ENCODE peak calls at places on chromosome 13, in seven cellular contexts. A, J, Q, N, V, P and Z are unnamed samples.

GRCh38 chr13:26502826-26503225 is 54.7 kb upstream of the WASF3 start:
- DNase-seq in P (no peak), J (peak), A (peak), N (peak), Q (no peak), V (peak), Z (no peak)

GRCh38 chr13:59343993-59344780 is 819.5 kb downstream of the DIAPH3 start:
- DNase-seq in J (no peak), Q (no peak), N (no peak), A (no peak), V (no peak), P (no peak), Z (no peak)

GRCh38 chr13:29513002-29513980 is 82.2 kb downstream of the SLC7A1 start:
- DNase-seq in Q (no peak), A (no peak), P (no peak), J (no peak), V (no peak), N (no peak), Z (no peak)

GRCh38 chr13:94558721-94559120 is 37.2 kb downstream of the TGDS start:
- DNase-seq in P (no peak), V (no peak), N (peak), A (no peak), J (peak), Q (no peak), Z (no peak)

GRCh38 chr13:43180036-43180660 is 156.8 kb downstream of the DNAJC15 start:
- DNase-seq in A (no peak), J (no peak), P (no peak), V (no peak), N (no peak), Q (no peak), Z (no peak)

GRCh38 chr13:32264407-32264806 is 50.8 kb downstream of the ZAR1L start:
- DNase-seq in V (peak), P (no peak), A (no peak), J (peak), N (peak), Q (no peak), Z (no peak)

GRCh38 chr13:104750377-104750776 is 1684.2 kb upstream of the SLC10A2 start:
- DNase-seq in Q (no peak), N (peak), P (no peak), A (no peak), J (peak), V (peak), Z (peak)

GRCh38 chr13:97266734-97267417 is 44.7 kb downstream of the MBNL2 start:
- DNase-seq in N (peak), V (peak), J (peak), P (no peak), Q (no peak), A (no peak), Z (no peak)

GRCh38 chr13:101941095-101941777 is 460.6 kb downstream of the FGF14 start:
- DNase-seq in Q (no peak), J (peak), V (peak), P (no peak), N (no peak), A (no peak), Z (no peak)

GRCh38 chr13:96025283-96025682 is 27.9 kb downstream of the UGGT2 start:
- DNase-seq in N (no peak), P (no peak), V (peak), Q (no peak), A (no peak), J (no peak), Z (no peak)

GRCh38 chr13:97018029-97018819 is 23.9 kb upstream of the OXGR1 start:
- DNase-seq in A (peak), V (peak), Q (peak), N (peak), J (peak), P (peak), Z (no peak)

GRCh38 chr13:45564108-45564507 is 51.4 kb downstream of the ERICH6B start:
- DNase-seq in J (peak), A (peak), N (peak), P (no peak), V (peak), Q (no peak), Z (peak)

GRCh38 chr13:26760835-26761582 is 423 bp upstream of the GPR12 start:
- DNase-seq in A (no peak), N (no peak), P (no peak), J (peak), Q (no peak), V (no peak), Z (no peak)

GRCh38 chr13:41909524-41909923 is 51.4 kb downstream of the VWA8 start:
- DNase-seq in Q (no peak), J (peak), N (peak), P (no peak), V (no peak), A (no peak), Z (no peak)

GRCh38 chr13:110269509-110270185 is 37.3 kb downstream of the COL4A1 start:
- DNase-seq in P (no peak), N (no peak), V (no peak), A (no peak), J (no peak), Q (no peak), Z (no peak)

GRCh38 chr13:39130298-39130697 is 92.0 kb downstream of the NHLRC3 start:
- DNase-seq in A (no peak), Q (no peak), J (no peak), N (no peak), V (no peak), P (no peak), Z (no peak)

GRCh38 chr13:25179810-25180437 is 7.8 kb upstream of the AMER2 start:
- DNase-seq in Q (no peak), A (no peak), P (no peak), N (no peak), J (no peak), V (no peak), Z (no peak)

GRCh38 chr13:73440296-73440895 is 381.6 kb downstream of the KLF5 start:
- DNase-seq in J (no peak), Q (no peak), P (no peak), A (no peak), N (no peak), V (peak), Z (no peak)

DNA sequence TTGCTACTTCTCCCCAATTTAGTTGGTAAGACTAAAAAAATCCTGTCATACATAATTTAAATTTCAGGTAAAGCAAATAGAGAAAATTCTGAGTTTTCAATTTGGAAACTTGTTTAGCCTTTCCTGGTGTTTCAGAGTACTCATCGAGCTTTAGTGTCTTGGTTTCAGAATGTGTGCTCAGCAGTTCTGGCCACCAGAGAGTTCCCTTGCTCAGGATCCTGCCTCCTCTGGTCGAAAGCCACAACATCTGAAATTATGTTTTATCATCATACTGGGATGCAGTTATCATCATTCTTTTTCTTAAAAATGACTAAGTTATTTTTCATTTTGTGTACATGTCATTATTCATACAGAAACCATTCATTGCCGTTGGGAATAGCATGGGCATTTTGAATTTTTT is 263.2 kb upstream of the SPRY2 start:
- DNase-seq in Q (no peak), J (no peak), N (no peak), P (no peak), A (no peak), V (peak), Z (no peak)
- TF ChIP-seq CTCF in Q (no peak), J (no peak), N (no peak), P (no peak), A (no peak), V (peak), Z (no peak)

GRCh38 chr13:30700364-30700763 is 35.0 kb upstream of the ALOX5AP start:
- DNase-seq in Q (no peak), J (no peak), V (no peak), N (no peak), A (no peak), P (no peak), Z (no peak)

GRCh38 chr13:30697177-30697953 is 38.0 kb upstream of the ALOX5AP start:
- DNase-seq in A (no peak), Q (no peak), P (no peak), J (no peak), V (no peak), N (no peak), Z (no peak)

GRCh38 chr13:30696278-30697176 is 38.8 kb upstream of the ALOX5AP start:
- DNase-seq in N (no peak), A (no peak), Q (no peak), V (no peak), P (no peak), J (peak), Z (no peak)

GRCh38 chr13:30698488-30699005 is 36.8 kb upstream of the ALOX5AP start:
- DNase-seq in P (no peak), N (no peak), Q (no peak), J (no peak), A (no peak), V (no peak), Z (no peak)

DNA sequence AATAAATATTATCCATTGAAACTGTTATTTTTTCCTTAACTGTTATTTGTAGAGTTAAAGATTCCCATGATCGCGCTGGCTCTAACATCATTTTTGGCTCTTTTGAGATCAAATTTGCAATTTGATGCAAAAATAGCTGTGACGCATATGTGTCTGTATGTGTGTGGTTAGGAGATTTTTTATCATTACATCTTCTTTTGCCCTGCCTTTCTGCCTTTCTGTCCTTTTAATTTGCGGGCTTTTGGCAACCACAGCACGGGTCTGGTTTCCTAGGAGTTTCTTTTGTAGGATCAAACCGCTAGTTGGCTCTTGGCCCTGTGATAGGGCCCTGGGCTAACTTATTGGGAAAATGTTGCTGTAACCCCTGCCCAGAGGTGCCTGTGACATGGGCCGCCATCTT is 37.3 kb upstream of the ALOX5AP start:
- DNase-seq in Q (no peak), N (peak), J (peak), A (no peak), V (peak), P (no peak), Z (no peak)
- TF ChIP-seq CTCF in Q (no peak), N (no peak), J (no peak), A (no peak), V (no peak), P (no peak), Z (no peak)

GRCh38 chr13:79637086-79637763 is 156.3 kb downstream of the NDFIP2 start:
- DNase-seq in N (peak), P (no peak), V (peak), A (no peak), Q (no peak), J (peak), Z (no peak)

GRCh38 chr13:79628463-79628862 is 147.5 kb downstream of the NDFIP2 start:
- DNase-seq in V (no peak), P (no peak), Q (no peak), A (no peak), J (no peak), N (no peak), Z (no peak)

GRCh38 chr13:79625517-79625916 is 144.6 kb downstream of the NDFIP2 start:
- DNase-seq in P (no peak), N (no peak), A (no peak), Q (no peak), V (no peak), J (no peak), Z (no peak)

GRCh38 chr13:79626924-79627323 is 146.0 kb downstream of the NDFIP2 start:
- DNase-seq in A (no peak), V (no peak), N (peak), P (no peak), J (peak), Q (no peak), Z (no peak)

DNA sequence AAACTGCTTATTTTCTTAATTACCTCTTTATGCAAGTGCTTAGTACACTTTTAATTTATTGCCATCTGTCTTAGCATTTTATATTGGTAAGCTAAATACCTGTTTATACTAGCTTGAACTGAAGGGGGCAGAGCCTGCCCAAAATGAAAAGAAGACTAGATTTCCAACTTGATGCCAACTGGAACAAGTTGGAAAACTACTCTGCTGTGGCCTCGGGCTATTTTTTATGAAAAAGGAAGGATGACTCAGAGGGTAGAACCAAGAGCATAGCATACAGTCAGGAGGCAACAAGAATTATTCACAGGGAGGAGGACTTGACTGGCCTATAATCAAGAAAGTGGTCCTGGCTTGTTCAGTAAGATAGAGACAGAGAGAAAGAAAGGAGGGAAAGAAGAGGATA is 150.3 kb downstream of the NDFIP2 start:
- DNase-seq in V (peak), J (peak), Q (no peak), N (peak), P (no peak), A (peak), Z (peak)
- TF ChIP-seq CTCF in V (peak), J (peak), Q (no peak), N (peak), P (no peak), A (peak), Z (no peak)

GRCh38 chr13:50170447-50171037 is 155.3 kb downstream of the KCNRG start:
- DNase-seq in Q (no peak), N (no peak), A (no peak), V (peak), P (no peak), J (no peak), Z (no peak)

GRCh38 chr13:50168803-50169202 is 153.6 kb downstream of the KCNRG start:
- DNase-seq in Q (no peak), N (no peak), P (no peak), V (no peak), A (no peak), J (no peak), Z (no peak)

GRCh38 chr13:50167967-50168366 is 152.7 kb downstream of the KCNRG start:
- DNase-seq in A (no peak), N (no peak), J (no peak), Q (no peak), V (no peak), P (no peak), Z (no peak)

GRCh38 chr13:50171585-50172282 is 156.5 kb downstream of the KCNRG start:
- DNase-seq in A (no peak), P (no peak), J (peak), N (peak), V (no peak), Q (no peak), Z (no peak)

GRCh38 chr13:50167224-50167947 is 152.1 kb downstream of the KCNRG start:
- DNase-seq in J (peak), V (no peak), P (peak), A (no peak), Q (no peak), N (no peak), Z (no peak)
- TF ChIP-seq CTCF in J (no peak), V (no peak), P (peak), A (no peak), Q (no peak), N (no peak), Z (no peak)

GRCh38 chr13:98348476-98348875 is 171.4 kb upstream of the RNF113B start:
- DNase-seq in Q (no peak), A (no peak), P (no peak), N (no peak), J (no peak), V (no peak), Z (no peak)

GRCh38 chr13:98352226-98352625 is 175.2 kb upstream of the RNF113B start:
- DNase-seq in A (no peak), N (no peak), Q (no peak), J (no peak), P (no peak), V (no peak), Z (no peak)

GRCh38 chr13:98351636-98352035 is 174.6 kb upstream of the RNF113B start:
- DNase-seq in Q (no peak), J (no peak), V (no peak), P (no peak), N (no peak), A (no peak), Z (no peak)

GRCh38 chr13:98350746-98351330 is 173.8 kb upstream of the RNF113B start:
- DNase-seq in N (no peak), Q (no peak), P (no peak), A (no peak), J (no peak), V (no peak), Z (no peak)

GRCh38 chr13:98349731-98350305 is 172.7 kb upstream of the RNF113B start:
- DNase-seq in P (no peak), A (no peak), V (no peak), J (no peak), N (no peak), Q (no peak), Z (no peak)
- TF ChIP-seq CTCF in P (no peak), A (no peak), V (peak), J (no peak), N (no peak), Q (no peak), Z (peak)

GRCh38 chr13:23876265-23876664 is 12.9 kb downstream of the MIPEP start:
- DNase-seq in A (no peak), Q (no peak), V (peak), N (no peak), P (no peak), J (no peak), Z (no peak)
- TF ChIP-seq CTCF in A (peak), Q (no peak), V (peak), N (peak), P (peak), J (peak), Z (peak)

GRCh38 chr13:113178896-113179167 is 20.4 kb downstream of the PROZ start:
- DNase-seq in Q (no peak), A (no peak), N (peak), P (no peak), V (no peak), J (no peak), Z (no peak)
- TF ChIP-seq CTCF in Q (no peak), A (no peak), N (no peak), P (no peak), V (no peak), J (no peak), Z (no peak)